ENCODE peak calls at places on chromosomes 12 and 14, in seven cellular contexts. C, Z, N, H, J, R and X are unnamed samples.

GRCh38 chr14:104332634-104333270 is 194.4 kb downstream of the KIF26A start:
- DNase-seq in C (no peak), Z (no peak), N (no peak), H (no peak), J (no peak), R (no peak), X (no peak)

GRCh38 chr14:77208266-77208978 is 26.8 kb downstream of the TMEM63C start:
- DNase-seq in C (peak; percentile 57), Z (peak; percentile 37), N (no peak), H (peak; percentile 61), J (peak; percentile 32), R (peak; percentile 39), X (peak; percentile 85)

GRCh38 chr14:100148837-100149731 is 10.4 kb downstream of the DEGS2 start:
- DNase-seq in C (no peak), Z (no peak), N (no peak), H (no peak), J (no peak), R (no peak), X (no peak)

GRCh38 chr12:76558684-76559276 is 791 bp downstream of the OSBPL8 start:
- DNase-seq in C (peak; percentile 75), Z (peak; percentile 73), N (no peak), H (peak; percentile 48), J (peak; percentile 15), R (peak; percentile 71), X (peak; percentile 44)

GRCh38 chr12:86530996-86531655 is 274.9 kb upstream of the MGAT4C start:
- DNase-seq in C (no peak), Z (no peak), N (no peak), H (no peak), J (no peak), R (no peak), X (no peak)

GRCh38 chr12:630656-631632 is 32.3 kb downstream of the NINJ2 start:
- DNase-seq in C (peak; percentile 72), Z (peak; percentile 67), N (no peak), H (peak; percentile 80), J (no peak), R (peak; percentile 93), X (peak; percentile 61)

GRCh38 chr14:99562848-99563748 is 40.9 kb downstream of the CCDC85C start:
- DNase-seq in C (no peak), Z (no peak), N (peak; percentile 58), H (no peak), J (peak; percentile 88), R (no peak), X (peak; percentile 92)

GRCh38 chr12:42421844-42422779 is 96.1 kb downstream of the PPHLN1 start:
- DNase-seq in C (no peak), Z (no peak), N (no peak), H (peak; percentile 58), J (no peak), R (peak; percentile 56), X (no peak)

GRCh38 chr12:69894800-69895199 is 69.8 kb downstream of the MYRFL start:
- DNase-seq in C (no peak), Z (no peak), N (no peak), H (no peak), J (no peak), R (no peak), X (no peak)

GRCh38 chr12:54304187-54304810 is 3.5 kb upstream of the NFE2 start:
- DNase-seq in C (no peak), Z (no peak), N (no peak), H (no peak), J (no peak), R (no peak), X (peak; percentile 46)

GRCh38 chr14:28756896-28757570 is 9.6 kb upstream of the FOXG1 start:
- DNase-seq in C (no peak), Z (no peak), N (no peak), H (peak; percentile 64), J (no peak), R (peak; percentile 64), X (peak; percentile 44)

GRCh38 chr12:44930972-44931600 is 55.0 kb upstream of the NELL2 start:
- DNase-seq in C (no peak), Z (no peak), N (peak; percentile 74), H (peak; percentile 31), J (peak; percentile 93), R (peak; percentile 36), X (no peak)

GRCh38 chr12:47080725-47081502 is 1.2 kb upstream of the AMIGO2 start:
- DNase-seq in C (peak; percentile 66), Z (peak; percentile 55), N (no peak), H (peak; percentile 19), J (no peak), R (no peak), X (peak; percentile 39)

GRCh38 chr14:30337456-30337855 is 221.5 kb upstream of the G2E3 start:
- DNase-seq in C (no peak), Z (no peak), N (no peak), H (no peak), J (no peak), R (no peak), X (no peak)

GRCh38 chr12:12072064-12072760 is 1.5 kb downstream of the BCL2L14 start:
- DNase-seq in C (peak; percentile 9), Z (no peak), N (no peak), H (no peak), J (no peak), R (peak; percentile 70), X (no peak)

GRCh38 chr12:110382683-110383082 is 20.8 kb downstream of the ANAPC7 start:
- DNase-seq in C (no peak), Z (peak; percentile 15), N (no peak), H (no peak), J (no peak), R (no peak), X (no peak)

GRCh38 chr12:113007166-113007565 is 28.8 kb downstream of the OAS2 start:
- DNase-seq in C (no peak), Z (no peak), N (no peak), H (no peak), J (no peak), R (no peak), X (no peak)

GRCh38 chr14:51304956-51305355 is 64.9 kb downstream of the TMX1 start:
- DNase-seq in C (no peak), Z (no peak), N (no peak), H (no peak), J (no peak), R (no peak), X (no peak)

GRCh38 chr12:46382425-46382973 is 9.9 kb upstream of the SLC38A2 start:
- DNase-seq in C (no peak), Z (no peak), N (no peak), H (no peak), J (no peak), R (no peak), X (no peak)

GRCh38 chr14:104923596-104924420 is 871 bp upstream of the PLD4 start:
- DNase-seq in C (no peak), Z (no peak), N (no peak), H (no peak), J (no peak), R (no peak), X (no peak)

GRCh38 chr12:104743181-104743580 is 214.9 kb downstream of the SLC41A2 start:
- DNase-seq in C (no peak), Z (no peak), N (no peak), H (no peak), J (peak; percentile 9), R (no peak), X (no peak)

GRCh38 chr12:24255920-24256635 is 306.6 kb upstream of the SOX5 start:
- DNase-seq in C (no peak), Z (no peak), N (no peak), H (no peak), J (no peak), R (no peak), X (no peak)

GRCh38 chr14:60862283-60862682 is 118.6 kb downstream of the TRMT5 start:
- DNase-seq in C (no peak), Z (no peak), N (no peak), H (no peak), J (peak; percentile 25), R (no peak), X (no peak)

GRCh38 chr14:68548194-68549056 is 244.4 kb downstream of the ZFP36L1 start:
- DNase-seq in C (no peak), Z (no peak), N (no peak), H (no peak), J (peak; percentile 46), R (no peak), X (no peak)

GRCh38 chr14:50944647-50945413 is 547 bp upstream of the PYGL start:
- DNase-seq in C (peak; percentile 17), Z (no peak), N (peak; percentile 37), H (peak; percentile 40), J (no peak), R (no peak), X (no peak)

GRCh38 chr14:97827746-97828145 is 1030.6 kb downstream of the VRK1 start:
- DNase-seq in C (no peak), Z (no peak), N (no peak), H (no peak), J (no peak), R (no peak), X (no peak)

GRCh38 chr14:72665259-72665658 is 228.6 kb downstream of the DPF3 start:
- DNase-seq in C (no peak), Z (no peak), N (no peak), H (no peak), J (no peak), R (peak; percentile 16), X (no peak)

GRCh38 chr12:65695077-65695865 is 129.0 kb upstream of the HMGA2 start:
- DNase-seq in C (no peak), Z (no peak), N (no peak), H (no peak), J (no peak), R (peak; percentile 8), X (no peak)

GRCh38 chr12:4809449-4810218 is 89.4 kb downstream of the GALNT8 start:
- DNase-seq in C (peak; percentile 30), Z (no peak), N (no peak), H (no peak), J (no peak), R (no peak), X (peak; percentile 50)

GRCh38 chr12:89492883-89493282 is 31.7 kb downstream of the GALNT4 start:
- DNase-seq in C (no peak), Z (no peak), N (no peak), H (no peak), J (no peak), R (no peak), X (no peak)

GRCh38 chr12:67161322-67161918 is 107.7 kb upstream of the CAND1 start:
- DNase-seq in C (peak; percentile 41), Z (peak; percentile 30), N (peak; percentile 2), H (peak; percentile 21), J (peak; percentile 24), R (peak; percentile 65), X (peak; percentile 43)

GRCh38 chr12:67669925-67670631 is 21.5 kb downstream of the DYRK2 start:
- DNase-seq in C (no peak), Z (no peak), N (no peak), H (no peak), J (no peak), R (no peak), X (no peak)

GRCh38 chr14:72645706-72646105 is 248.2 kb downstream of the DPF3 start:
- DNase-seq in C (no peak), Z (no peak), N (no peak), H (no peak), J (no peak), R (no peak), X (no peak)

GRCh38 chr14:41868396-41868795 is 261.7 kb downstream of the LRFN5 start:
- DNase-seq in C (no peak), Z (no peak), N (no peak), H (no peak), J (no peak), R (no peak), X (no peak)

GRCh38 chr12:69540606-69541386 is 44.5 kb upstream of the CCT2 start:
- DNase-seq in C (no peak), Z (no peak), N (no peak), H (no peak), J (no peak), R (no peak), X (no peak)

GRCh38 chr14:99727096-99727870 is 43.2 kb downstream of the CYP46A1 start:
- DNase-seq in C (no peak), Z (no peak), N (no peak), H (peak; percentile 12), J (no peak), R (no peak), X (no peak)

GRCh38 chr12:11787921-11788849 is 138.7 kb downstream of the ETV6 start:
- DNase-seq in C (no peak), Z (no peak), N (no peak), H (no peak), J (no peak), R (no peak), X (no peak)

GRCh38 chr14:104708606-104709268 is 15.3 kb upstream of the ADSS1 start:
- DNase-seq in C (peak; percentile 79), Z (peak; percentile 66), N (peak; percentile 79), H (peak; percentile 97), J (peak; percentile 30), R (peak; percentile 70), X (peak; percentile 90)